ENCODE peak calls at places on chromosome 22, in seven cellular contexts. J is mesendoderm, W is neuronal stem cell, R is IMR-90, A is H9, S is trophoblast cell, I is mesenchymal stem cell. G is an unnamed sample.

GRCh38 chr22:50146440-50147228 is 23.9 kb upstream of the PANX2 start:
- DNase-seq in W (no peak), J (peak; percentile 25), I (no peak), S (peak; percentile 61), A (no peak), R (peak; percentile 71), G (no peak)

GRCh38 chr22:38655532-38656255 is 498 bp downstream of the FAM227A start:
- DNase-seq in I (peak; percentile 49), W (no peak), A (no peak), S (peak; percentile 36), R (peak; percentile 9), J (no peak), G (no peak)

GRCh38 chr22:16562711-16563554 is 29.7 kb downstream of the CCT8L2 start:
- DNase-seq in J (no peak), S (no peak), I (no peak), W (no peak), R (no peak), A (no peak), G (no peak)

GRCh38 chr22:46766611-46767010 is 4.2 kb downstream of the TBC1D22A start:
- DNase-seq in A (no peak), R (no peak), J (no peak), W (no peak), I (no peak), S (no peak), G (no peak)

GRCh38 chr22:38657248-38657909 is 941 bp downstream of the CBY1 start:
- DNase-seq in W (no peak), A (peak; percentile 45), R (no peak), I (peak; percentile 48), J (peak; percentile 51), S (no peak), G (peak; percentile 49)

GRCh38 chr22:41117127-41117965 is 25.0 kb downstream of the EP300 start:
- DNase-seq in R (no peak), W (no peak), A (no peak), S (peak; percentile 51), I (no peak), J (no peak), G (no peak)

GRCh38 chr22:32950366-32950765 is 107.8 kb downstream of the SYN3 start:
- DNase-seq in S (peak; percentile 64), W (no peak), I (peak; percentile 79), R (no peak), J (peak; percentile 4), A (no peak), G (no peak)

GRCh38 chr22:19139001-19139356 is 5.5 kb downstream of the ESS2 start:
- DNase-seq in J (no peak), R (no peak), I (no peak), S (no peak), A (no peak), W (no peak), G (no peak)

GRCh38 chr22:49480896-49481650 is 346.6 kb downstream of the BRD1 start:
- DNase-seq in S (no peak), A (no peak), W (no peak), R (no peak), J (no peak), I (no peak), G (no peak)

GRCh38 chr22:17318817-17319216 is 50.4 kb upstream of the CECR2 start:
- DNase-seq in S (no peak), I (no peak), R (no peak), A (no peak), W (no peak), J (no peak), G (no peak)

DNA sequence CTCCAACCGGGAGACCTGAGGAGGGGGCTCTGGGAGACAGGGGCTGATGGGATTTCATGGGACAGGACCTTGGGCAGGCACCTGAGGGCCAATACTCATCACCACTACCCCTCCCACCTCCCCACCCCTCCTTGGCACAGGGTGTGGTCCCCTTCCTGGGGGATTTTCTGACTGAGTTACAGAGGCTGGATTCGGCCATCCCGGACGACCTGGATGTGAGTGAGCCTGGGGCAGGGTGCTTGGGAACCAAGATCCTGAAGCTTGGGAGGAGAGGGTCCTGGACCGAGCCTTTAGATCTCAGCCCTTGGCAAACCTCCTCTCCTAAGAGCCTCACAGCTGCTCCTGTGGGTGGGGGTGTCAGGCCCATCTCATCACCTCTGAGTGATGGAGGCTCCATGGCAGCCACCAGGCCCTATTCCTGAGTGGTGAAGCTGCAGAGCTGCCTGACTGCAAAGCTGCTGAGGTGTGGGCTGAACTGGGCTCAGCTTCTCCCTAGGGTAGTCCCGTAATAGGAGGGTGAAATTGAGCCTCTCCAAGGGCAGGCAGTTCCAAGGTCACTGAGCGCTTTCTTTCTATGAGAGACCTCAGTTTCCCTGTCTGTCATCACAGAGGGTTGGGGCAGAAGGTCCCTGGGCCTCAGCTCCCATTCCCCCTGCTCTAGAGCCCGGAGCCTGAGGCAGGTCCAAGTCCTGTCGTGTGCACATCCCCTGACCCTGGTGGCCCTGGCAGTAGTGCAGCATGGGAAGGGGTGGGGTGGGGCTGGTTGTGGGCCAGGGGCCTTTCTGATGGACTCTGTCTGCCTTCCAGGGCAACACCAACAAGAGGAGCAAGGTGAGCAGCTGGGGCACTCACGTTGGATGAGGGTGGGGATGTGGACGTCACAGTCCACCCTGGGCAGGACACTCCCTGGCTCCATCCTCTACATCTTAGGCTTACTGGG is 6.5 kb downstream of the RGL4 start:
- DNase-seq in I (no peak), J (no peak), S (no peak), W (no peak), R (no peak), A (no peak), G (no peak)
- H2BK120ac ChIP-seq in I (no peak overlapping the region), J (no peak overlapping the region), S (no peak overlapping the region), W (no peak overlapping the region), R (no peak overlapping the region), A (no peak overlapping the region), G (no peak overlapping the region)

GRCh38 chr22:23579280-23579679 is 810 bp downstream of the IGLL1 start:
- DNase-seq in R (no peak), S (no peak), W (no peak), I (no peak), A (no peak), J (no peak), G (no peak)
- H2BK120ac ChIP-seq in R (no peak overlapping the region), S (no peak overlapping the region), W (no peak overlapping the region), I (no peak overlapping the region), A (no peak overlapping the region), J (no peak overlapping the region), G (no peak overlapping the region)

GRCh38 chr22:24198682-24199052 is 17.4 kb downstream of the SUSD2 start:
- DNase-seq in W (no peak), I (no peak), S (peak; percentile 51), R (no peak), J (no peak), A (no peak), G (no peak)
- H2BK120ac ChIP-seq in W (no peak overlapping the region), I (no peak overlapping the region), S (peak overlapping the region; percentile 81), R (peak overlapping the region; percentile 1), J (no peak overlapping the region), A (no peak overlapping the region), G (no peak overlapping the region)

GRCh38 chr22:27514612-27515011 is 286.9 kb downstream of the MN1 start:
- DNase-seq in J (no peak), I (no peak), A (no peak), W (no peak), R (no peak), S (no peak), G (no peak)
- H2BK120ac ChIP-seq in J (no peak overlapping the region), I (no peak overlapping the region), A (no peak overlapping the region), W (no peak overlapping the region), R (no peak overlapping the region), S (no peak overlapping the region), G (no peak overlapping the region)

GRCh38 chr22:44758354-44758969 is 6.1 kb downstream of the ARHGAP8 start:
- DNase-seq in R (peak; percentile 74), W (no peak), J (peak; percentile 25), S (no peak), I (peak; percentile 23), A (no peak), G (no peak)
- H2BK120ac ChIP-seq in R (no peak overlapping the region), W (no peak overlapping the region), J (no peak overlapping the region), S (peak overlapping the region; percentile 79), I (no peak overlapping the region), A (no peak overlapping the region), G (no peak overlapping the region)